ENCODE peak calls at places on chromosomes 2 and 18, in seven cellular contexts. G, F, P, R, T, H and B are unnamed samples.

GRCh38 chr2:31319391-31320175 is 85.6 kb downstream of the EHD3 start:
- DNase-seq in G (no peak), F (peak; percentile 59), P (no peak), R (peak; percentile 70), T (no peak), H (no peak), B (no peak)

GRCh38 chr2:184644685-184645084 is 46.4 kb downstream of the ZNF804A start:
- DNase-seq in G (no peak), F (no peak), P (no peak), R (no peak), T (no peak), H (no peak), B (no peak)

GRCh38 chr2:113692698-113693428 is 63.6 kb downstream of the SLC35F5 start:
- DNase-seq in G (no peak), F (no peak), P (no peak), R (no peak), T (no peak), H (no peak), B (no peak)

GRCh38 chr18:64330161-64330560 is 181.3 kb upstream of the LINC00305 start:
- DNase-seq in G (no peak), F (peak; percentile 22), P (no peak), R (no peak), T (no peak), H (no peak), B (no peak)

GRCh38 chr2:4628931-4629565 is 925.7 kb downstream of the DCDC2C start:
- DNase-seq in G (no peak), F (no peak), P (no peak), R (no peak), T (no peak), H (no peak), B (no peak)

GRCh38 chr18:7870855-7871254 is 303.7 kb downstream of the PTPRM start:
- DNase-seq in G (no peak), F (no peak), P (no peak), R (no peak), T (no peak), H (no peak), B (no peak)

GRCh38 chr2:240921319-240922233 is 15.4 kb downstream of the CROCC2 start:
- DNase-seq in G (peak; percentile 66), F (peak; percentile 50), P (peak; percentile 60), R (peak; percentile 76), T (peak; percentile 65), H (no peak), B (peak; percentile 78)

GRCh38 chr2:216286616-216287231 is 85.6 kb downstream of the MARCHF4 start:
- DNase-seq in G (no peak), F (no peak), P (no peak), R (no peak), T (no peak), H (peak; percentile 10), B (no peak)

GRCh38 chr2:69387770-69388481 is 899 bp upstream of the GFPT1 start:
- DNase-seq in G (no peak), F (peak; percentile 34), P (no peak), R (no peak), T (no peak), H (no peak), B (no peak)

GRCh38 chr2:239529313-239530015 is 128.6 kb upstream of the HDAC4 start:
- DNase-seq in G (no peak), F (no peak), P (no peak), R (no peak), T (no peak), H (no peak), B (no peak)

DNA sequence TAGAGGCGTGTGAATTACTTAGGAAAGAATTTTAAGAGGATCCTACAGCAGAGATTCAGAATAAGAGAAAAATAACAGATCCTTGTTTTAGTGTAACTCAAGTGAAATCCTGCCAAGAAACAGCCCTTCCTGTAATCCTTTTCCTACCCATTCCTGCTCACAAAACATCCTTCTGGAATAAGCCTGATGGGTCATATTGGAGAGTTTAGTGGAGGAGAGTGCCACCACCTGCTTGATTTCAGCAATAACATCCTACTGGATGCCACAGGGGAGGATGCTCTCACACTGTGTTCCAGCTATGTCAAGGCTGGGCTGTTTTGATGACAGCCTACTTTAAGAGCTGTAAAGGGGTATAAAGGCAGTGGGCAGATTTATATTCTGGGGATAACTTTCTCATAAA is 54.8 kb upstream of the CCDC178 start:
- DNase-seq in G (no peak), F (peak; percentile 64), P (no peak), R (no peak), T (peak; percentile 27), H (peak; percentile 27), B (peak; percentile 1)
- TF ChIP-seq CTCF in G (peak; percentile 15), F (peak; percentile 56), P (peak; percentile 26), R (peak; percentile 17), T (no peak), H (peak; percentile 57), B (no peak)

GRCh38 chr2:190863946-190864345 is 16.7 kb upstream of the GLS start:
- DNase-seq in G (no peak), F (peak; percentile 60), P (no peak), R (no peak), T (no peak), H (no peak), B (no peak)
- H3K27ac ChIP-seq in G (no peak overlapping the region), F (peak overlapping the region; percentile 59), P (no peak overlapping the region), R (peak overlapping the region; percentile 62), T (no peak overlapping the region), H (no peak overlapping the region), B (no peak overlapping the region)

GRCh38 chr18:21054252-21054821 is 57.3 kb downstream of the ROCK1 start:
- DNase-seq in G (no peak), F (no peak), P (no peak), R (no peak), T (no peak), H (no peak), B (no peak)
- TF ChIP-seq CTCF in G (no peak), F (no peak), P (no peak), R (no peak), T (no peak), H (no peak), B (no peak)

DNA sequence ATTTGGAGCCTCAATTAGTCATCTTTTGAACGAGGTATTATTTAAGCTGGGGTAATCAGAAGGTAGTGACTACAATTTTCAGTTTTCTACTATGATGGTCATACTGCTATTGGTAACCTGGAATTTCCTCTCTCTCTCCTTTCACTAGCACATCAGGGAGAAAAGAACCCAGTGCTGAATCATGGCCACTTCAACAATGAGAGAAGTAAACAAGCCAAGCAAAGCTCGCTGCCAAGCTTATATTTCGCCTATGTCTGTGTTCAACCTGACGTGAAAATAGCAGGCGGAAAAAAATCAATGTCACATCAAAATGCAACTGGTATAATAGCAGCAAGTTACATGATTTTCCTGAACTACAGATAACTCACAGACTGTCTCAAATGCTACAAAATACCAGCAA is 38.2 kb downstream of the RNF152 start:
- DNase-seq in G (no peak), F (no peak), P (no peak), R (no peak), T (no peak), H (no peak), B (no peak)
- H3K27ac ChIP-seq in G (no peak overlapping the region), F (no peak overlapping the region), P (no peak overlapping the region), R (no peak overlapping the region), T (no peak overlapping the region), H (no peak overlapping the region), B (no peak overlapping the region)

DNA sequence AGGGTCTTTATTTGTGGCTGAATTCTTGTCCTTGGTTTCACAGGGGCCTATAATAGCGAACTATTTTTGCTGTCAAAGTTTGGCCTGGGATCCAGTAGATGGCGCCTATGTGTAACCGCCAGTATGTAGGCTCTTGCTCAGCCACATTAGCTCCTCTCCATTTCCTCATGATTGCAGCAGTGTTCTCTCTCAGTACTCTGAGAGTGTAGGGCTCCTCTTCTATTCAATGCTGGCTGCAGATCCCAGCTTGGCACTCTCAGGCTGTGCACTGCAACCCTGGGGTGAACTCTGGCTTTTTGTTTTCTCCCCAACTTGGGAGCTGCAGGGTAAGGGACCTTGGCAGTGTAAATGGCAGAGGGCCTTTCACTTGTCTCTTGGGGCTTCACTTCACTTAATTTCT is 344.6 kb upstream of the CHAC2 start:
- DNase-seq in G (no peak), F (peak; percentile 49), P (no peak), R (no peak), T (no peak), H (peak; percentile 12), B (peak; percentile 14)
- TF ChIP-seq CTCF in G (no peak), F (peak; percentile 40), P (peak; percentile 45), R (peak; percentile 31), T (no peak), H (peak; percentile 28), B (peak; percentile 36)

GRCh38 chr18:5415035-5415434 is 119.5 kb upstream of the ZBTB14 start:
- DNase-seq in G (no peak), F (no peak), P (no peak), R (no peak), T (no peak), H (no peak), B (no peak)

GRCh38 chr18:5413447-5413846 is 117.9 kb upstream of the ZBTB14 start:
- DNase-seq in G (no peak), F (no peak), P (no peak), R (no peak), T (no peak), H (no peak), B (no peak)

GRCh38 chr18:5416112-5416511 is 120.6 kb upstream of the ZBTB14 start:
- DNase-seq in G (no peak), F (no peak), P (no peak), R (no peak), T (no peak), H (no peak), B (no peak)

GRCh38 chr18:5415665-5416064 is 120.1 kb upstream of the ZBTB14 start:
- DNase-seq in G (no peak), F (no peak), P (no peak), R (no peak), T (no peak), H (no peak), B (no peak)

DNA sequence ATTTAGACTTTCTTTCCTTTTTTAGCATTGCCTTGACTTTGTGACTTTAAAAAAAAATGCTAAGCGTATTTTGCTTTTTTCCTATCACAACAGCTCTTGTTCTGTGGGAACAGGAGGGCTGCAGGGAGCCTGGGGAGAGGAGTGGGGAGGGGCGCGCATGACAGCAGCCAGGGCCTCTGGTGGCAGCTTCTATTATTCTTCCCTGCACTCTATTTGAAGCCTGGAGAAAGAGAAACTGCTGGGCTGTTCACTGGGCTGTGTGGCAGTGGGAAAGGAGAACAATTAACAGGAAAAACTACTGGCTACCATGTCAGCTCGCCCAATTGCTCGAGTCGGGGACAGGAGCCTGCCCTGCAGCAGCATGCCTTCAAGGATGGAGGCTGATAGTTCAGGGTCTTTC is 119.0 kb upstream of the ZBTB14 start:
- DNase-seq in G (no peak), F (no peak), P (no peak), R (no peak), T (no peak), H (no peak), B (no peak)
- H3K27ac ChIP-seq in G (no peak overlapping the region), F (no peak overlapping the region), P (no peak overlapping the region), R (no peak overlapping the region), T (no peak overlapping the region), H (no peak overlapping the region), B (no peak overlapping the region)

DNA sequence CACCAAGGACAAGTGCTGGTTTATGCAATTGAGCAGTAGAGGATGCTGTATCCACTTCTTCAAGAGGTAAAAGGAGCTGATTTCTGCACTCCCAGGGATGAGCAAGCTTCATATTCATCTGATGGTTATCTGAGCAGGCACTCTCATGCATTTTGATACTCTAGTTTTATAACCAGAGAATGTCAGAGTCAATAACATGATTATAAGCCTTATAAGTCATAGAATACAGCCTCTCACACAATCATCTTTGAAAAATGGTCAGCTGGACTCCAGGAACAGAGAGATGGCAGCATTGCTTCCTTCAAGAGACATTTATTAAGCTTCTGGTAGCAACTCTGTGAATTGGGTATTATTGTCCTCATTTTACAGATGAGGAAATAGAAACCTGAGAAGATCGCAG is 167.1 kb downstream of the SLC8A1 start:
- DNase-seq in G (no peak), F (no peak), P (no peak), R (no peak), T (no peak), H (no peak), B (no peak)
- TF ChIP-seq CTCF in G (peak; percentile 9), F (no peak), P (no peak), R (no peak), T (no peak), H (no peak), B (no peak)